ENCODE peak calls at places on chromosomes 1 and 21, in four cellular contexts. W, L, Z and C are unnamed samples. For H3K4me1 and H3K27me3, the result is how much of the 10 kb centered on the place peaks cover.

GRCh38 chr1:4755301-4756183 is 101.1 kb downstream of the AJAP1 start:
- DNase-seq in W (no peak), L (peak), Z (no peak), C (no peak)

GRCh38 chr1:231076802-231077201 is 36.7 kb upstream of the FAM89A start:
- DNase-seq in Z (no peak), W (no peak), L (no peak), C (no peak)

GRCh38 chr1:221522440-221523050 is 219.3 kb downstream of the DUSP10 start:
- DNase-seq in W (no peak), L (no peak), Z (no peak), C (no peak)

GRCh38 chr1:155569988-155570592 is 7.5 kb upstream of the ASH1L start:
- DNase-seq in Z (no peak), W (no peak), L (no peak), C (no peak)

GRCh38 chr1:193479187-193479586 is 292.8 kb upstream of the B3GALT2 start:
- DNase-seq in L (no peak), Z (peak), W (no peak), C (peak)

GRCh38 chr1:12501661-12502060 is 116.3 kb downstream of the DHRS3 start:
- DNase-seq in W (no peak), L (no peak), Z (no peak), C (no peak)

GRCh38 chr1:6723621-6724428 is 22.2 kb upstream of the DNAJC11 start:
- DNase-seq in W (no peak), L (no peak), Z (no peak), C (no peak)

GRCh38 chr1:241177665-241178064 is 179.3 kb downstream of the RGS7 start:
- DNase-seq in W (no peak), Z (no peak), L (no peak), C (no peak)

GRCh38 chr1:155719703-155720102 is 30.8 kb downstream of the DAP3 start:
- DNase-seq in W (no peak), Z (no peak), L (no peak), C (no peak)

GRCh38 chr1:145993618-145994390 is 2.6 kb downstream of the TXNIP start:
- DNase-seq in W (peak), L (no peak), Z (no peak), C (no peak)

GRCh38 chr1:179807291-179807690 is 64.2 kb downstream of the FAM163A start:
- DNase-seq in W (no peak), Z (no peak), L (no peak), C (no peak)

GRCh38 chr1:65751961-65752360 is 40.7 kb upstream of the PDE4B start:
- DNase-seq in Z (no peak), L (no peak), W (no peak), C (no peak)

GRCh38 chr1:22962558-22962957 is 10.1 kb downstream of the LACTBL1 start:
- DNase-seq in Z (no peak), W (no peak), L (no peak), C (no peak)

GRCh38 chr1:17276568-17276967 is 27.7 kb downstream of the PADI3 start:
- DNase-seq in Z (no peak), L (no peak), W (no peak), C (no peak)

GRCh38 chr21:15000076-15000475 is 64.7 kb downstream of the NRIP1 start:
- DNase-seq in L (no peak), W (no peak), Z (no peak), C (no peak)

GRCh38 chr1:239218296-239218695 is 168.1 kb upstream of the CHRM3 start:
- DNase-seq in L (no peak), Z (no peak), W (no peak), C (no peak)

GRCh38 chr1:107682467-107682866 is 282.5 kb downstream of the VAV3 start:
- DNase-seq in L (no peak), W (no peak), Z (no peak), C (no peak)

GRCh38 chr1:71193153-71193552 is 112.3 kb upstream of the ZRANB2 start:
- DNase-seq in Z (no peak), W (no peak), L (no peak), C (no peak)

GRCh38 chr1:197585809-197586208 is 189.5 kb downstream of the DENND1B start:
- DNase-seq in Z (no peak), L (no peak), W (no peak), C (no peak)

GRCh38 chr21:33078907-33079582 is 9.1 kb downstream of the OLIG1 start:
- DNase-seq in L (no peak), W (peak), Z (peak), C (peak)

GRCh38 chr1:70627910-70628309 is 216.8 kb downstream of the CTH start:
- DNase-seq in Z (no peak), L (no peak), W (no peak), C (no peak)

GRCh38 chr1:219373616-219373935 is 199.9 kb downstream of the LYPLAL1 start:
- DNase-seq in Z (no peak), W (no peak), L (no peak), C (no peak)

GRCh38 chr1:2258996-2259395 is 30.9 kb downstream of the SKI start:
- DNase-seq in W (no peak), L (no peak), Z (peak), C (peak)

GRCh38 chr1:157988002-157988401 is 5.4 kb upstream of the KIRREL1 start:
- DNase-seq in Z (no peak), W (no peak), L (no peak), C (no peak)

GRCh38 chr21:45954271-45954670 is 27.3 kb upstream of the COL6A1 start:
- DNase-seq in W (no peak), Z (no peak), L (no peak), C (no peak)

GRCh38 chr1:31715097-31715872 is 11.5 kb upstream of the COL16A1 start:
- DNase-seq in W (peak), Z (no peak), L (peak), C (peak)

GRCh38 chr1:210757677-210758076 is 376.3 kb downstream of the KCNH1 start:
- DNase-seq in Z (no peak), L (no peak), W (no peak), C (no peak)

GRCh38 chr1:212188599-212189351 is 96.4 kb upstream of the PPP2R5A start:
- DNase-seq in L (no peak), W (no peak), Z (no peak), C (no peak)

GRCh38 chr1:229101011-229101410 is 169.9 kb upstream of the RAB4A start:
- DNase-seq in L (no peak), W (no peak), Z (no peak), C (no peak)

GRCh38 chr1:159881930-159882839 is 17.8 kb downstream of the CFAP45 start:
- DNase-seq in L (no peak), W (no peak), Z (peak), C (peak)

GRCh38 chr1:58432813-58433668 is 113.5 kb downstream of the OMA1 start:
- DNase-seq in W (no peak), Z (no peak), L (peak), C (no peak)

GRCh38 chr1:67097305-67097704 is 37.5 kb downstream of the C1orf141 start:
- DNase-seq in W (no peak), L (peak), Z (no peak), C (no peak)

GRCh38 chr1:219269171-219269570 is 95.5 kb downstream of the LYPLAL1 start:
- DNase-seq in W (no peak), Z (no peak), L (no peak), C (no peak)

DNA sequence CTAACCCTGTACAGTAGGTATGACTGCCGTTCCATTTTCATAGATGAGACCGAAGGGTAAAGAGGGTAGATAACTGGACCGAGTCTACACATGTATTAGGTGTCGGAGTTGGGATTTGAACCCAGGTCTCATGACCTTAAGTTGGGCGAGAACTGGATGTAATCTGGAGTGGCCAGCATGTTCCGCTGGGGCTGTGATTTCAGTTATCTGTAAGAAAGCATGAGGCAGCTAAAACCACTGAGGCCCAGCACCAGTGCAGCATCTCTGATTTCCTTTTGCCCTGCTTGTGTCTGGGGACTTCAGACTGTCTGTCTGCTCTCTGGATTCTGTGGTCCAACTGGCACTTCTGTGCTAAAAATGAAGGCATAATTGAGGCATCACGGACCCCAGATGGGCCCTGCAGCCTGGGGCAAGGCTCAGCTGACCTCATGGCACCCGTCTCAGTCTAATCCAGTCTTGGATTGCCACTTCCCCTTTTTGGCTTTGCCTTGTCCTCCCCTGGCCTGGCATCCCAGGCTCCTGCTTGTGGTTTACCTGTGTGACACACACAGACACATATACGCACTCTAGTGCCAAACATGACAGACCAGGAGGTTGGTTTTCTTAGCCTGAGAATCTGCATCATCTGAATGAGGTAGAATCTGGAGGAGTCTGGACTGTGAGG is 180.2 kb downstream of the KIF26B start:
- DNase-seq in L (no peak), Z (no peak), W (no peak), C (no peak)
- H3K4me1 ChIP-seq in L (under half), Z (under half), W (under half), C (under half)

GRCh38 chr1:242811092-242811840 is 286.8 kb upstream of the PLD5 start:
- DNase-seq in W (no peak), Z (no peak), L (no peak), C (no peak)
- H3K27ac ChIP-seq in W (no peak), Z (no peak), L (no peak), C (no peak)

DNA sequence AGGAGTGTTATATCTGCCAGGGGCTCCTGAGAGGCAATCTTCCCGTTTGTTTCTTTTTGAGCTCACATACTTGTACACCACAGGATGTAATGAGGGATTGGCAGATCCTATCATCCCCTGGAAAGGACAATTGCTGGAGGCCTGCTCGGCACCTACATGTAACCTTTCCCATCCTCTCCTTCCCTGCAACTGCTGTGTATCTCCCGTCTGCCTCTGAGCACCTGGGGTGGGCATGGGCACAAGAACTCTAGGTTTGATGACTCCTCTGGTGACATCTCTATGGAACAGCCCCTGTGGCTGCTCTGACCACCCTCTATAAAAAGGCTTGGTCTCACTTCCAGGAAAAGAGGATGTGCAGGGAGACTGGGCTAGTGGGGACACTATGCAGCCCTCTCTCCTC is 25.0 kb upstream of the SMIM12 start:
- DNase-seq in Z (no peak), L (no peak), W (no peak), C (peak)
- H3K27me3 ChIP-seq in Z (under half), L (half or more), W (under half), C (under half)

GRCh38 chr1:232678185-232678886 is 48.4 kb upstream of the SIPA1L2 start:
- DNase-seq in W (no peak), L (no peak), Z (no peak), C (no peak)
- H3K4me1 ChIP-seq in W (under half), L (under half), Z (under half), C (under half)

GRCh38 chr1:110235181-110235838 is 25.2 kb downstream of the KCNC4 start:
- DNase-seq in L (peak), Z (no peak), W (no peak), C (no peak)
- H3K27ac ChIP-seq in L (no peak), Z (no peak), W (no peak), C (no peak)

GRCh38 chr1:202217516-202217915 is 23.9 kb downstream of the LGR6 start:
- DNase-seq in Z (no peak), W (no peak), L (no peak), C (no peak)
- H3K27me3 ChIP-seq in Z (under half), W (under half), L (under half), C (under half)

GRCh38 chr1:87344231-87344630 is 15.6 kb downstream of the LMO4 start:
- DNase-seq in W (no peak), L (no peak), Z (no peak), C (no peak)
- H3K4me1 ChIP-seq in W (under half), L (under half), Z (under half), C (under half)

DNA sequence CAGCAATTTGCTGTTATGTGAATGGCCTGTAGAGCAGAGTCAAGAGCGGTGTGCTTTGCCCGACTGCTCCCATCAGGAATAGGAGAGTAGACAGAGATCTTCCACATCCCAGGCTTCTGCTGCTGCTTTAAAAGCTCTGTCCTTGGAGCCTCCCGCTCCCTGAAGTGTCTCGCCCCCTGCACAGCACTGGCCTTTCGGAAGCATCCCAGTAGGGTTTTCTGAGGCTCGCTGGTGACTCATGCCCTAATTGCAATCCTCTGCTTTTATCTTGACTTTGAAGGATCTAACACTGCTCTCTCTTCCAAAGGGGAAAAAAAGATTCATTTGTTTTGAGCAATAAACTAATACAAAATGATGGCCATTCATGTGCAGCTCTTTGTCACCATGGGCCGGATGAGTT is 13.3 kb upstream of the CD101 start:
- DNase-seq in L (no peak), W (no peak), Z (no peak), C (no peak)
- H3K27ac ChIP-seq in L (no peak), W (no peak), Z (no peak), C (no peak)

GRCh38 chr1:9382923-9383491 is 90.3 kb downstream of the SPSB1 start:
- DNase-seq in W (no peak), Z (no peak), L (no peak), C (no peak)

GRCh38 chr1:9385801-9386573 is 93.3 kb downstream of the SPSB1 start:
- DNase-seq in W (no peak), L (no peak), Z (no peak), C (no peak)

GRCh38 chr1:9388628-9389184 is 96.0 kb downstream of the SPSB1 start:
- DNase-seq in Z (no peak), W (no peak), L (no peak), C (no peak)

GRCh38 chr1:9384751-9385245 is 92.1 kb downstream of the SPSB1 start:
- DNase-seq in L (no peak), Z (no peak), W (no peak), C (no peak)

DNA sequence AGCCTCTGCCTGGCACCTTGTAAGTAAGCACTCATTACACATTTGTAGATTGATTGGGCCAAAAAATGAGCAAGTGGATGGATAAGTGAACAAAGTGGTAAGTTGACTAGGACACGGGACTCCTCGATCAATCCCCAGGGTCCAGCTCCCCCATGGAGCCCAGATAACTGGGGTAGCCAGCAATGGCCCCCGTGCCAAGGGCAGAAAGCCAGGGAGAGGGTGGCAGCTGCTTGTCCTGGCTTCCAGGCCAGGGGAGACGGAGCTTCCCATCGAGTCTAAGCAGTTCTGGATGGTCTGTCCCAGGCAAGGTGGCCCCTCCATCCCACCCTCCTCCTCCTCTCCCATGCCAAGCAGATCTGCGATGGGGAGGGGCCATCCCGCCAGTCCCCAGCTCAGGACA is 91.4 kb downstream of the SPSB1 start:
- DNase-seq in W (no peak), L (no peak), Z (no peak), C (no peak)
- H3K27me3 ChIP-seq in W (under half), L (under half), Z (under half), C (under half)

GRCh38 chr1:206705187-206705586 is 20.5 kb downstream of the MAPKAPK2 start:
- DNase-seq in L (peak), W (no peak), Z (no peak), C (no peak)

GRCh38 chr1:206705744-206706297 is 21.1 kb downstream of the MAPKAPK2 start:
- DNase-seq in W (no peak), L (no peak), Z (no peak), C (no peak)

GRCh38 chr1:206708058-206708457 is 23.4 kb downstream of the MAPKAPK2 start:
- DNase-seq in L (no peak), Z (no peak), W (no peak), C (no peak)

GRCh38 chr1:206706806-206707205 is 22.1 kb downstream of the MAPKAPK2 start:
- DNase-seq in Z (no peak), L (no peak), W (no peak), C (no peak)

GRCh38 chr1:206706298-206706791 is 21.6 kb downstream of the MAPKAPK2 start:
- DNase-seq in W (no peak), Z (no peak), L (peak), C (no peak)
- H3K4me1 ChIP-seq in W (under half), Z (half or more), L (half or more), C (half or more)